ENCODE peak calls at places on chromosomes 1 and 21, in six cellular contexts. One of them, this sample, is unnamed.

GRCh38 chr1:200029035-200029623 is 1.6 kb downstream of the NR5A2 start:
- DNase-seq in HepG2: no peak
- DNase-seq in K562: no peak
- DNase-seq in GM12891: no peak
- DNase-seq in GM12878: no peak
- DNase-seq in H1: peak; percentile 76
- DNase-seq in this sample: no peak

GRCh38 chr1:240350910-240351331 is 259.2 kb downstream of the FMN2 start:
- DNase-seq in K562: no peak
- DNase-seq in H1: no peak
- DNase-seq in HepG2: no peak
- DNase-seq in GM12891: no peak
- DNase-seq in GM12878: no peak
- DNase-seq in this sample: no peak

GRCh38 chr1:57831624-57832023 is 407.8 kb upstream of the DAB1 start:
- DNase-seq in H1: no peak
- DNase-seq in K562: no peak
- DNase-seq in GM12878: no peak
- DNase-seq in GM12891: no peak
- DNase-seq in HepG2: peak; percentile 58
- DNase-seq in this sample: no peak

GRCh38 chr1:33430751-33431593 is at the start of gene PHC2:
- DNase-seq in H1: peak; percentile 97
- DNase-seq in GM12878: peak; percentile 55
- DNase-seq in HepG2: peak; percentile 91
- DNase-seq in GM12891: peak; percentile 88
- DNase-seq in K562: peak; percentile 99
- DNase-seq in this sample: peak; percentile 88

GRCh38 chr21:28272272-28272992 is 720.2 kb downstream of the LTN1 start:
- DNase-seq in GM12878: no peak
- DNase-seq in H1: no peak
- DNase-seq in GM12891: no peak
- DNase-seq in HepG2: no peak
- DNase-seq in K562: no peak
- DNase-seq in this sample: no peak

GRCh38 chr1:115469703-115470476 is 131.8 kb upstream of the NGF start:
- DNase-seq in H1: peak; percentile 90
- DNase-seq in GM12878: no peak
- DNase-seq in K562: peak; percentile 72
- DNase-seq in GM12891: peak; percentile 50
- DNase-seq in HepG2: peak; percentile 8
- DNase-seq in this sample: peak; percentile 28

GRCh38 chr1:176436251-176436650 is 26.7 kb upstream of the PAPPA2 start:
- DNase-seq in HepG2: no peak
- DNase-seq in GM12891: no peak
- DNase-seq in GM12878: no peak
- DNase-seq in H1: no peak
- DNase-seq in K562: no peak
- DNase-seq in this sample: no peak

GRCh38 chr1:54220004-54220811 is 20.2 kb downstream of the MRPL37 start:
- DNase-seq in HepG2: peak; percentile 13
- DNase-seq in GM12878: no peak
- DNase-seq in K562: no peak
- DNase-seq in H1: no peak
- DNase-seq in GM12891: no peak
- DNase-seq in this sample: no peak

GRCh38 chr1:82091729-82092128 is 291.0 kb downstream of the ADGRL2 start:
- DNase-seq in HepG2: no peak
- DNase-seq in K562: no peak
- DNase-seq in GM12878: no peak
- DNase-seq in H1: no peak
- DNase-seq in GM12891: no peak
- DNase-seq in this sample: no peak

GRCh38 chr1:54290443-54291184 is 90.6 kb downstream of the MRPL37 start:
- DNase-seq in HepG2: peak; percentile 41
- DNase-seq in GM12891: no peak
- DNase-seq in K562: no peak
- DNase-seq in GM12878: no peak
- DNase-seq in H1: no peak
- DNase-seq in this sample: no peak

GRCh38 chr1:107480548-107480947 is 339.7 kb downstream of the NTNG1 start:
- DNase-seq in GM12878: no peak
- DNase-seq in HepG2: no peak
- DNase-seq in GM12891: no peak
- DNase-seq in H1: no peak
- DNase-seq in K562: no peak
- DNase-seq in this sample: no peak

GRCh38 chr1:16014509-16015482 is 3.0 kb downstream of the HSPB7 start:
- DNase-seq in HepG2: no peak
- DNase-seq in K562: peak; percentile 81
- DNase-seq in H1: no peak
- DNase-seq in GM12891: no peak
- DNase-seq in GM12878: no peak
- DNase-seq in this sample: no peak

GRCh38 chr1:229408458-229409037 is 25.3 kb downstream of the ACTA1 start:
- DNase-seq in H1: peak; percentile 60
- DNase-seq in GM12878: no peak
- DNase-seq in GM12891: no peak
- DNase-seq in K562: no peak
- DNase-seq in HepG2: peak; percentile 55
- DNase-seq in this sample: no peak

GRCh38 chr1:243850368-243851128 is 505 bp upstream of the AKT3 start:
- DNase-seq in GM12878: no peak
- DNase-seq in H1: peak; percentile 90
- DNase-seq in HepG2: peak; percentile 3
- DNase-seq in K562: peak; percentile 80
- DNase-seq in GM12891: peak; percentile 45
- DNase-seq in this sample: peak; percentile 41

GRCh38 chr1:57845041-57845440 is 421.2 kb upstream of the DAB1 start:
- DNase-seq in H1: no peak
- DNase-seq in HepG2: no peak
- DNase-seq in GM12891: no peak
- DNase-seq in K562: no peak
- DNase-seq in GM12878: no peak
- DNase-seq in this sample: no peak

GRCh38 chr21:26170471-26171309 is at the start of gene APP:
- DNase-seq in HepG2: peak; percentile 31
- DNase-seq in K562: peak; percentile 80
- DNase-seq in H1: peak; percentile 97
- DNase-seq in GM12878: no peak
- DNase-seq in GM12891: peak; percentile 97
- DNase-seq in this sample: peak; percentile 95

GRCh38 chr1:9086060-9086459 is 16.6 kb upstream of the SLC2A5 start:
- DNase-seq in GM12891: no peak
- DNase-seq in K562: no peak
- DNase-seq in HepG2: no peak
- DNase-seq in H1: no peak
- DNase-seq in GM12878: no peak
- DNase-seq in this sample: no peak

GRCh38 chr1:151494741-151495281 is 16.4 kb upstream of the CGN start:
- DNase-seq in H1: no peak
- DNase-seq in HepG2: peak; percentile 33
- DNase-seq in K562: no peak
- DNase-seq in GM12878: no peak
- DNase-seq in GM12891: no peak
- DNase-seq in this sample: no peak

GRCh38 chr1:40232444-40232843 is 15.3 kb upstream of the TMCO2 start:
- DNase-seq in GM12878: peak; percentile 94
- DNase-seq in H1: no peak
- DNase-seq in K562: no peak
- DNase-seq in GM12891: peak; percentile 20
- DNase-seq in HepG2: no peak
- DNase-seq in this sample: peak; percentile 25

GRCh38 chr21:25639167-25639921 is at the start of gene JAM2:
- DNase-seq in K562: peak; percentile 19
- DNase-seq in GM12878: no peak
- DNase-seq in HepG2: no peak
- DNase-seq in GM12891: peak; percentile 68
- DNase-seq in H1: peak; percentile 79
- DNase-seq in this sample: peak; percentile 63

GRCh38 chr1:61171915-61172485 is 89.6 kb downstream of the NFIA start:
- DNase-seq in GM12891: no peak
- DNase-seq in HepG2: no peak
- DNase-seq in H1: no peak
- DNase-seq in K562: no peak
- DNase-seq in GM12878: no peak
- DNase-seq in this sample: no peak

GRCh38 chr1:200034821-200035396 is 7.4 kb downstream of the NR5A2 start:
- DNase-seq in K562: no peak
- DNase-seq in GM12878: no peak
- DNase-seq in H1: peak; percentile 60
- DNase-seq in HepG2: no peak
- DNase-seq in GM12891: no peak
- DNase-seq in this sample: no peak

GRCh38 chr1:240946926-240947325 is 335.0 kb upstream of the GREM2 start:
- DNase-seq in HepG2: peak; percentile 16
- DNase-seq in GM12891: peak; percentile 19
- DNase-seq in H1: no peak
- DNase-seq in K562: peak; percentile 16
- DNase-seq in GM12878: no peak
- DNase-seq in this sample: peak; percentile 7

GRCh38 chr1:218366322-218367052 is 21.4 kb downstream of the TGFB2 start:
- DNase-seq in GM12878: no peak
- DNase-seq in HepG2: peak; percentile 86
- DNase-seq in GM12891: no peak
- DNase-seq in K562: no peak
- DNase-seq in H1: no peak
- DNase-seq in this sample: no peak

DNA sequence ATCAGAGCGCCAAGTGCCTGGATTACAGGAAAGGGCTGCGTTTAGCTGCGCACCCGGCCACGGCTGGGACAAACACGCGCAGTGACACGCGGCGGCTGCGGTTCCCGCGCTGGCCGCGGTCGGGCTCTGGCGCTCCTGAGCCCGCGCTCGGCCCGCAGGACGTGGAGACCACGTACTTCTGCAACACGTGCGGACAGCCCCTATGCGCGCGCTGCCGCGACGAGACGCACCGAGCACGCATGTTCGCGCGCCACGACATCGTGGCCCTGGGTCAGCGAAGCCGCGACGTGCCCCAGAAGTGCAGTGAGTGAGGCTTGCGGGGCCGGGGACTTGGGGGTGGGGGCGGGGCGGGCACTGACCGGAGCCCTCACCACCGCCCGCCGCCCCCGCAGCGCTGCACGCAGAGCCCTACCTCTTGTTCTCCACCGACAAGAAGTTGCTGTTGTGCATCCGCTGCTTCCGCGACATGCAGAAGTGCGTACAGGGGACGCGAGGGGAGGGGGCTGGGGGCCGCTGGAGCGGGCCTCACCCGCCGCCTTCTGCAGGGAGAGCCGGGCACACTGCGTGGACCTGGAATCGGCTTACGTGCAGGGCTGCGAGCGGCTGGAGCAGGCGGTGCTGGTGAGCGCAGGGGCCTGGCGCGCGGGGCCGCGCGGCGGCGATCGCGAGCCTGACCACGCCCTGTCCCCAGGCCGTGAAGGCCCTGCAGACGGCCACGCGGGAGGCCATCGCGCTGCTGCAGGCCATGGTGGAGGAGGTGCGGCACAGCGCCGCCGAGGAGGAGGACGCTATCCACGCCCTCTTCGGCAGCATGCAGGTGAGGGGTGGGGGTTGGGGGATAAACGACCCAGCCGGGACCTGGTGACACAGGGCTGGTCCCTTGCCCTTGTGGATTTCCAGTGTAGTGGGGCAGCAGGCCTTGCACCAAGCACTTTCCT is 3.1 kb downstream of the RNF207 start:
- DNase-seq in H1: peak; percentile 67
- DNase-seq in GM12878: no peak
- DNase-seq in K562: peak; percentile 81
- DNase-seq in GM12891: peak; percentile 61
- DNase-seq in HepG2: no peak
- DNase-seq in this sample: peak; percentile 55
- TF ChIP-seq POLR2AphosphoS5 in H1: no peak
- TF ChIP-seq POLR2AphosphoS5 in GM12878: no peak
- TF ChIP-seq POLR2AphosphoS5 in K562: no peak
- TF ChIP-seq POLR2AphosphoS5 in GM12891: no peak
- TF ChIP-seq POLR2AphosphoS5 in HepG2: no peak
- TF ChIP-seq POLR2AphosphoS5 in this sample: no peak

DNA sequence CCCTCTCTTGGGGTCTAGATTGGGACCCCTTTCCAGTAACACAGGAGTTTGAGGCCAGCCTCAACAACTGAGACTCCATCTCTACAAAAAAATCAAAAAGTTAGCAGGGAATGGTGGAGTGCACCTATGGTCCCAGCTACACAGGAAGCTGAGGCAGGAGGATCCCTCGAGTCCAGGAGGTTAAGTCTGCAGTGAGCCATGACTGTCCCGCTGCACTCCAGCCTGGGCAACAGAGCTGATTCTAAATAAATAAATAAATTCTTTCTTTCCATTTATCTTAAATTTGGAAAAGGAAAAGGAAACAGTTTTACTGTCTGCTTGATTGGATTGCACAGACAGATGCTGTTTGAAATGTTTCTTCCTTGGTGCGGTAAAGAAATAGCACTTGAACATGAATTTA is 36.8 kb upstream of the ZNF496 start:
- DNase-seq in GM12891: no peak
- DNase-seq in H1: no peak
- DNase-seq in K562: no peak
- DNase-seq in GM12878: no peak
- DNase-seq in HepG2: no peak
- DNase-seq in this sample: no peak
- TF ChIP-seq POLR2A in GM12891: no peak
- TF ChIP-seq POLR2A in H1: no peak
- TF ChIP-seq POLR2A in K562: no peak
- TF ChIP-seq POLR2A in GM12878: no peak
- TF ChIP-seq POLR2A in HepG2: no peak
- TF ChIP-seq POLR2A in this sample: no peak

GRCh38 chr1:47934243-47934805 is 62.9 kb downstream of the TRABD2B start:
- DNase-seq in H1: no peak
- DNase-seq in K562: no peak
- DNase-seq in HepG2: no peak
- DNase-seq in GM12878: no peak
- DNase-seq in GM12891: no peak
- DNase-seq in this sample: no peak
- TF ChIP-seq TAF1 in H1: no peak
- TF ChIP-seq TAF1 in K562: no peak
- TF ChIP-seq TAF1 in HepG2: no peak
- TF ChIP-seq TAF1 in GM12878: no peak
- TF ChIP-seq TAF1 in GM12891: no peak
- TF ChIP-seq TAF1 in this sample: no peak

GRCh38 chr1:1407101-1407956 is at the start of gene MRPL20:
- DNase-seq in H1: peak; percentile 93
- DNase-seq in HepG2: peak; percentile 87
- DNase-seq in K562: peak; percentile 97
- DNase-seq in GM12891: peak; percentile 99
- DNase-seq in GM12878: peak; percentile 66
- DNase-seq in this sample: peak; percentile 98

GRCh38 chr1:1406821-1407100 is 332 bp downstream of the MRPL20 start:
- DNase-seq in HepG2: no peak
- DNase-seq in GM12878: no peak
- DNase-seq in GM12891: no peak
- DNase-seq in K562: peak; percentile 16
- DNase-seq in H1: no peak
- DNase-seq in this sample: no peak

GRCh38 chr1:1407957-1408318 is 845 bp upstream of the MRPL20 start:
- DNase-seq in HepG2: no peak
- DNase-seq in GM12891: no peak
- DNase-seq in GM12878: no peak
- DNase-seq in K562: no peak
- DNase-seq in H1: no peak
- DNase-seq in this sample: no peak

GRCh38 chr1:1415751-1416150 is 5.3 kb downstream of the ANKRD65 start:
- DNase-seq in HepG2: no peak
- DNase-seq in K562: no peak
- DNase-seq in H1: no peak
- DNase-seq in GM12878: no peak
- DNase-seq in GM12891: no peak
- DNase-seq in this sample: no peak

GRCh38 chr1:1411626-1412025 is 4.5 kb upstream of the MRPL20 start:
- DNase-seq in GM12891: no peak
- DNase-seq in K562: peak; percentile 13
- DNase-seq in H1: no peak
- DNase-seq in HepG2: no peak
- DNase-seq in GM12878: no peak
- DNase-seq in this sample: no peak
- TF ChIP-seq POLR2AphosphoS5 in GM12891: peak; percentile 26
- TF ChIP-seq POLR2AphosphoS5 in K562: no peak
- TF ChIP-seq POLR2AphosphoS5 in H1: no peak
- TF ChIP-seq POLR2AphosphoS5 in HepG2: no peak
- TF ChIP-seq POLR2AphosphoS5 in GM12878: no peak
- TF ChIP-seq POLR2AphosphoS5 in this sample: peak; percentile 41

This sample was measured in GM12892.